ENCODE peak calls at places on chromosomes 12 and 14, in six cellular contexts. N is HepG2, R is endothelial cell of umbilical vein, D is A549, M is K562, U is HCT116. S is an unnamed sample.

GRCh38 chr12:15276088-15276698 is 46.1 kb upstream of the PTPRO start:
- DNase-seq in N (peak; percentile 11), R (peak; percentile 52), D (peak; percentile 46), M (peak; percentile 13), U (peak; percentile 16), S (peak; percentile 29)

GRCh38 chr14:69214376-69214775 is 23.1 kb downstream of the EXD2 start:
- DNase-seq in N (no peak), R (no peak), D (no peak), M (no peak), U (no peak), S (no peak)

GRCh38 chr12:75766263-75767160 is 255.1 kb upstream of the KRR1 start:
- DNase-seq in N (peak; percentile 97), R (peak; percentile 67), D (peak; percentile 75), M (no peak), U (peak; percentile 88), S (no peak)

GRCh38 chr12:71840226-71840847 is 778 bp downstream of the TBC1D15 start:
- DNase-seq in N (peak; percentile 48), R (peak; percentile 92), D (peak; percentile 49), M (peak; percentile 48), U (peak; percentile 23), S (peak; percentile 48)

GRCh38 chr12:112998997-112999767 is 20.9 kb downstream of the OAS2 start:
- DNase-seq in N (no peak), R (no peak), D (no peak), M (no peak), U (no peak), S (no peak)

GRCh38 chr12:108640802-108641445 is 7.2 kb upstream of the SELPLG start:
- DNase-seq in N (no peak), R (no peak), D (no peak), M (peak; percentile 83), U (no peak), S (no peak)

GRCh38 chr12:46944104-46944503 is 118.3 kb upstream of the SLC38A4 start:
- DNase-seq in N (no peak), R (peak; percentile 37), D (no peak), M (no peak), U (peak; percentile 37), S (peak; percentile 15)

GRCh38 chr12:65632131-65632855 is 192.0 kb upstream of the HMGA2 start:
- DNase-seq in N (no peak), R (no peak), D (no peak), M (no peak), U (no peak), S (no peak)

GRCh38 chr14:88463318-88463717 is 77.9 kb downstream of the SPATA7 start:
- DNase-seq in N (peak; percentile 53), R (peak; percentile 14), D (peak; percentile 39), M (peak; percentile 23), U (peak; percentile 12), S (peak; percentile 30)

GRCh38 chr12:69154585-69155363 is 84.6 kb upstream of the CPSF6 start:
- DNase-seq in N (peak; percentile 60), R (peak; percentile 49), D (peak; percentile 62), M (peak; percentile 64), U (peak; percentile 64), S (peak; percentile 83)

GRCh38 chr12:80622271-80622670 is 85.2 kb upstream of the MYF6 start:
- DNase-seq in N (no peak), R (no peak), D (no peak), M (no peak), U (no peak), S (peak; percentile 18)

GRCh38 chr14:75280831-75281690 is 2.4 kb downstream of the FOS start:
- DNase-seq in N (no peak), R (no peak), D (no peak), M (no peak), U (no peak), S (no peak)

GRCh38 chr12:51475543-51475942 is 50.9 kb downstream of the SLC4A8 start:
- DNase-seq in N (no peak), R (no peak), D (no peak), M (no peak), U (no peak), S (no peak)

GRCh38 chr12:71438670-71439361 is 782 bp upstream of the LGR5 start:
- DNase-seq in N (peak; percentile 98), R (peak; percentile 21), D (no peak), M (no peak), U (no peak), S (no peak)

GRCh38 chr12:84642201-84642600 is 270.4 kb downstream of the SLC6A15 start:
- DNase-seq in N (no peak), R (no peak), D (no peak), M (no peak), U (no peak), S (no peak)

GRCh38 chr14:68982581-68982980 is 3.5 kb upstream of the ACTN1 start:
- DNase-seq in N (no peak), R (no peak), D (no peak), M (no peak), U (no peak), S (no peak)

GRCh38 chr12:90855534-90855933 is 99.4 kb downstream of the CCER1 start:
- DNase-seq in N (no peak), R (no peak), D (no peak), M (no peak), U (no peak), S (no peak)

GRCh38 chr14:104860414-104860813 is 4.7 kb upstream of the CEP170B start:
- DNase-seq in N (no peak), R (no peak), D (no peak), M (no peak), U (no peak), S (no peak)

GRCh38 chr12:56361487-56362129 is 1.0 kb downstream of the APOF start:
- DNase-seq in N (no peak), R (no peak), D (no peak), M (no peak), U (no peak), S (no peak)

GRCh38 chr14:74579447-74580274 is 32.4 kb downstream of the LTBP2 start:
- DNase-seq in N (peak; percentile 12), R (peak; percentile 75), D (peak; percentile 94), M (peak; percentile 13), U (peak; percentile 62), S (no peak)

GRCh38 chr14:21040370-21040925 is 1.7 kb upstream of the RNASE7 start:
- DNase-seq in N (no peak), R (no peak), D (no peak), M (no peak), U (no peak), S (no peak)

GRCh38 chr12:100611031-100611430 is 37.5 kb downstream of the GAS2L3 start:
- DNase-seq in N (no peak), R (no peak), D (no peak), M (no peak), U (no peak), S (no peak)

GRCh38 chr14:30375280-30375892 is 183.6 kb upstream of the G2E3 start:
- DNase-seq in N (peak; percentile 76), R (peak; percentile 68), D (peak; percentile 9), M (peak; percentile 60), U (peak; percentile 39), S (peak; percentile 61)

GRCh38 chr12:27424631-27425230 is 21.8 kb upstream of the SMCO2 start:
- DNase-seq in N (peak; percentile 45), R (peak; percentile 65), D (peak; percentile 37), M (peak; percentile 26), U (peak; percentile 49), S (peak; percentile 75)

GRCh38 chr14:100564506-100564905 is 22.7 kb downstream of the BEGAIN start:
- DNase-seq in N (no peak), R (no peak), D (no peak), M (no peak), U (no peak), S (no peak)

GRCh38 chr12:3655331-3655900 is 97.5 kb downstream of the CRACR2A start:
- DNase-seq in N (peak; percentile 12), R (peak; percentile 4), D (peak; percentile 23), M (peak; percentile 7), U (no peak), S (peak; percentile 22)

GRCh38 chr12:94618995-94619695 is 31.2 kb downstream of the TMCC3 start:
- DNase-seq in N (no peak), R (peak; percentile 68), D (no peak), M (no peak), U (peak; percentile 63), S (no peak)

GRCh38 chr14:64504310-64504896 is at the start of gene ZBTB1:
- DNase-seq in N (peak; percentile 74), R (peak; percentile 91), D (peak; percentile 62), M (peak; percentile 53), U (peak; percentile 65), S (peak; percentile 95)
- TF ChIP-seq POLR2A in N (peak; percentile 68), R (peak; percentile 80), D (peak; percentile 58), M (peak; percentile 54), U (peak; percentile 85), S (peak; percentile 59)

GRCh38 chr12:54859502-54859901 is 5.2 kb downstream of the MUCL1 start:
- DNase-seq in N (no peak), R (no peak), D (no peak), M (no peak), U (no peak), S (no peak)

GRCh38 chr12:54858562-54858961 is 4.2 kb downstream of the MUCL1 start:
- DNase-seq in N (no peak), R (no peak), D (no peak), M (no peak), U (no peak), S (no peak)

DNA sequence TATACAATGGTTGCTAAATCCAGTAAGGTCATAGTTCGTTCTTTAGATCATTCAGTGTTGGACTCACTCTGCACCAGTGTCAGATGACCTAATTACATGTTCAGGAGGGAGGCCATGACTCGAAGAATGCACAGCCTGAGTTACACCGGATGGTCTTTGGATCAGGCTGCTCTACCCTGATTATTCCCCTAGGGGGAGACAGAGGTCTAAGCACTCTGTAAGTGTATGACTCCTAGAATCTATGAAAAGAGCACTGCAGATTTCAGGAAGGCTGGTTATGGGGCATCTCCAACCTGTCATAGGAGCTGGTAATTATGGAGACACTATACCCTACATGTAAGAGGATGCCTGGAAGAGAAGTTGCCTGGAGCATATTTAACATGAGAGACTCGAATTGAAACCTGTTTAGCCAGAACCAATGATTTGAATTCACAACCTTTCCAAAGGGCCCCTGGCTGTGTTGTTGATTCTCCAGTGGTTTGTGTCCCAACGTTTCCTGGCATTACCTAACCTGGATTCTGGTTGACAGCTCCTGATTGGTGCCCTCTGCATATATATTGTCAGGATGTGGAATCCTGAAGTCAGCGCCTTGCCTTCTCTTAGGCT is at the start of gene MUCL1:
- DNase-seq in N (peak; percentile 48), R (peak; percentile 69), D (peak; percentile 52), M (peak; percentile 71), U (peak; percentile 62), S (peak; percentile 73)
- TF ChIP-seq MAX in N (no peak), R (no peak), D (no peak), M (no peak), U (no peak), S (no peak)

GRCh38 chr14:55271572-55272414 is 572 bp downstream of the FBXO34 start:
- DNase-seq in N (peak; percentile 41), R (peak; percentile 79), D (peak; percentile 98), M (peak; percentile 89), U (peak; percentile 67), S (peak; percentile 87)
- TF ChIP-seq POLR2A in N (no peak), R (no peak), D (peak; percentile 42), M (peak; percentile 77), U (no peak), S (peak; percentile 36)

GRCh38 chr14:95156153-95156764 is 1.1 kb downstream of the DICER1 start:
- DNase-seq in N (no peak), R (peak; percentile 38), D (no peak), M (peak; percentile 7), U (no peak), S (peak; percentile 33)
- TF ChIP-seq MAX in N (no peak), R (no peak), D (no peak), M (no peak), U (no peak), S (no peak)